ENCODE peak calls at places on chromosomes 3 and 15, in seven cellular contexts. One of them, this sample, is unnamed.

GRCh38 chr3:17631617-17632016 is 110.8 kb downstream of the TBC1D5 start:
- DNase-seq in spleen: no peak
- DNase-seq in brain microvascular endothelial cell: no peak
- DNase-seq in CD4-positive, alpha-beta T cell: no peak
- DNase-seq in heart right ventricle: no peak
- DNase-seq in psoas muscle: no peak
- DNase-seq in PC-3: no peak
- DNase-seq in this sample: no peak

GRCh38 chr15:52518972-52519371 is 9.7 kb downstream of the MYO5A start:
- DNase-seq in spleen: no peak
- DNase-seq in brain microvascular endothelial cell: no peak
- DNase-seq in CD4-positive, alpha-beta T cell: no peak
- DNase-seq in heart right ventricle: no peak
- DNase-seq in psoas muscle: no peak
- DNase-seq in PC-3: no peak
- DNase-seq in this sample: no peak

GRCh38 chr3:48543271-48543866 is 13.2 kb downstream of the PFKFB4 start:
- DNase-seq in spleen: no peak
- DNase-seq in brain microvascular endothelial cell: no peak
- DNase-seq in CD4-positive, alpha-beta T cell: no peak
- DNase-seq in heart right ventricle: peak
- DNase-seq in psoas muscle: peak
- DNase-seq in PC-3: no peak
- DNase-seq in this sample: no peak

GRCh38 chr3:30779686-30780287 is 114.7 kb downstream of the GADL1 start:
- DNase-seq in spleen: no peak
- DNase-seq in brain microvascular endothelial cell: peak
- DNase-seq in CD4-positive, alpha-beta T cell: no peak
- DNase-seq in heart right ventricle: no peak
- DNase-seq in psoas muscle: no peak
- DNase-seq in PC-3: peak
- DNase-seq in this sample: no peak

GRCh38 chr3:141412087-141412935 is 44.0 kb downstream of the ZBTB38 start:
- DNase-seq in spleen: no peak
- DNase-seq in brain microvascular endothelial cell: peak
- DNase-seq in CD4-positive, alpha-beta T cell: peak
- DNase-seq in heart right ventricle: peak
- DNase-seq in psoas muscle: no peak
- DNase-seq in PC-3: peak
- DNase-seq in this sample: peak

GRCh38 chr3:148146947-148147346 is 550.8 kb upstream of the AGTR1 start:
- DNase-seq in spleen: no peak
- DNase-seq in brain microvascular endothelial cell: peak
- DNase-seq in CD4-positive, alpha-beta T cell: no peak
- DNase-seq in heart right ventricle: no peak
- DNase-seq in psoas muscle: no peak
- DNase-seq in PC-3: peak
- DNase-seq in this sample: no peak

GRCh38 chr3:176920806-176921205 is 276.5 kb downstream of the TBL1XR1 start:
- DNase-seq in spleen: no peak
- DNase-seq in brain microvascular endothelial cell: no peak
- DNase-seq in CD4-positive, alpha-beta T cell: no peak
- DNase-seq in heart right ventricle: no peak
- DNase-seq in psoas muscle: no peak
- DNase-seq in PC-3: peak
- DNase-seq in this sample: no peak

GRCh38 chr15:71115567-71116351 is 488 bp downstream of the THSD4 start:
- DNase-seq in spleen: no peak
- DNase-seq in brain microvascular endothelial cell: peak
- DNase-seq in CD4-positive, alpha-beta T cell: no peak
- DNase-seq in heart right ventricle: peak
- DNase-seq in psoas muscle: peak
- DNase-seq in PC-3: peak
- DNase-seq in this sample: no peak

GRCh38 chr15:98666441-98666840 is 18.1 kb downstream of the IGF1R start:
- DNase-seq in spleen: no peak
- DNase-seq in brain microvascular endothelial cell: no peak
- DNase-seq in CD4-positive, alpha-beta T cell: no peak
- DNase-seq in heart right ventricle: no peak
- DNase-seq in psoas muscle: no peak
- DNase-seq in PC-3: no peak
- DNase-seq in this sample: no peak

GRCh38 chr15:100042558-100042957 is 299.2 kb downstream of the ADAMTS17 start:
- DNase-seq in spleen: no peak
- DNase-seq in brain microvascular endothelial cell: peak
- DNase-seq in CD4-positive, alpha-beta T cell: no peak
- DNase-seq in heart right ventricle: no peak
- DNase-seq in psoas muscle: no peak
- DNase-seq in PC-3: peak
- DNase-seq in this sample: no peak

GRCh38 chr15:35980719-35981118 is 434.8 kb upstream of the DPH6 start:
- DNase-seq in spleen: no peak
- DNase-seq in brain microvascular endothelial cell: no peak
- DNase-seq in CD4-positive, alpha-beta T cell: no peak
- DNase-seq in heart right ventricle: no peak
- DNase-seq in psoas muscle: no peak
- DNase-seq in PC-3: peak
- DNase-seq in this sample: no peak

GRCh38 chr3:39107056-39107873 is at the start of the genes GORASP1 and TTC21A:
- DNase-seq in spleen: peak
- DNase-seq in brain microvascular endothelial cell: peak
- DNase-seq in CD4-positive, alpha-beta T cell: peak
- DNase-seq in heart right ventricle: peak
- DNase-seq in psoas muscle: peak
- DNase-seq in PC-3: peak
- DNase-seq in this sample: peak

GRCh38 chr3:27721717-27722564 is at the start of gene EOMES:
- DNase-seq in spleen: peak
- DNase-seq in brain microvascular endothelial cell: no peak
- DNase-seq in CD4-positive, alpha-beta T cell: peak
- DNase-seq in heart right ventricle: no peak
- DNase-seq in psoas muscle: peak
- DNase-seq in PC-3: peak
- DNase-seq in this sample: peak

GRCh38 chr3:153785901-153786300 is 335.3 kb upstream of the ARHGEF26 start:
- DNase-seq in spleen: no peak
- DNase-seq in brain microvascular endothelial cell: no peak
- DNase-seq in CD4-positive, alpha-beta T cell: no peak
- DNase-seq in heart right ventricle: no peak
- DNase-seq in psoas muscle: no peak
- DNase-seq in PC-3: peak
- DNase-seq in this sample: no peak

GRCh38 chr15:90020041-90020735 is 19.1 kb downstream of the ZNF710 start:
- DNase-seq in spleen: peak
- DNase-seq in brain microvascular endothelial cell: no peak
- DNase-seq in CD4-positive, alpha-beta T cell: no peak
- DNase-seq in heart right ventricle: peak
- DNase-seq in psoas muscle: peak
- DNase-seq in PC-3: no peak
- DNase-seq in this sample: no peak

GRCh38 chr3:43879166-43879565 is 188.4 kb downstream of the ABHD5 start:
- DNase-seq in spleen: no peak
- DNase-seq in brain microvascular endothelial cell: no peak
- DNase-seq in CD4-positive, alpha-beta T cell: no peak
- DNase-seq in heart right ventricle: no peak
- DNase-seq in psoas muscle: no peak
- DNase-seq in PC-3: peak
- DNase-seq in this sample: no peak

GRCh38 chr3:12495749-12496452 is 11.6 kb downstream of the TSEN2 start:
- DNase-seq in spleen: no peak
- DNase-seq in brain microvascular endothelial cell: no peak
- DNase-seq in CD4-positive, alpha-beta T cell: no peak
- DNase-seq in heart right ventricle: no peak
- DNase-seq in psoas muscle: no peak
- DNase-seq in PC-3: no peak
- DNase-seq in this sample: no peak

GRCh38 chr3:102238362-102238761 is 196.5 kb upstream of the ZPLD1 start:
- DNase-seq in spleen: no peak
- DNase-seq in brain microvascular endothelial cell: no peak
- DNase-seq in CD4-positive, alpha-beta T cell: no peak
- DNase-seq in heart right ventricle: no peak
- DNase-seq in psoas muscle: no peak
- DNase-seq in PC-3: peak
- DNase-seq in this sample: no peak

GRCh38 chr3:46411271-46411670 is 4.2 kb downstream of the CCRL2 start:
- DNase-seq in spleen: no peak
- DNase-seq in brain microvascular endothelial cell: no peak
- DNase-seq in CD4-positive, alpha-beta T cell: no peak
- DNase-seq in heart right ventricle: no peak
- DNase-seq in psoas muscle: no peak
- DNase-seq in PC-3: peak
- DNase-seq in this sample: no peak
- TF ChIP-seq CTCF in spleen: no peak
- TF ChIP-seq CTCF in brain microvascular endothelial cell: peak
- TF ChIP-seq CTCF in CD4-positive, alpha-beta T cell: no peak
- TF ChIP-seq CTCF in heart right ventricle: no peak
- TF ChIP-seq CTCF in psoas muscle: no peak
- TF ChIP-seq CTCF in PC-3: peak
- TF ChIP-seq CTCF in this sample: no peak

GRCh38 chr15:65355173-65355982 is 22.4 kb downstream of the IGDCC3 start:
- DNase-seq in spleen: peak
- DNase-seq in brain microvascular endothelial cell: no peak
- DNase-seq in CD4-positive, alpha-beta T cell: no peak
- DNase-seq in heart right ventricle: no peak
- DNase-seq in psoas muscle: no peak
- DNase-seq in PC-3: no peak
- DNase-seq in this sample: no peak
- H3K27ac ChIP-seq in spleen: no peak
- H3K27ac ChIP-seq in brain microvascular endothelial cell: no peak
- H3K27ac ChIP-seq in CD4-positive, alpha-beta T cell: no peak
- H3K27ac ChIP-seq in heart right ventricle: no peak
- H3K27ac ChIP-seq in psoas muscle: no peak
- H3K27ac ChIP-seq in PC-3: no peak
- H3K27ac ChIP-seq in this sample: no peak

GRCh38 chr3:159266779-159267178 is 464.9 kb downstream of the MFSD1 start:
- DNase-seq in spleen: no peak
- DNase-seq in brain microvascular endothelial cell: no peak
- DNase-seq in CD4-positive, alpha-beta T cell: no peak
- DNase-seq in heart right ventricle: no peak
- DNase-seq in psoas muscle: no peak
- DNase-seq in PC-3: peak
- DNase-seq in this sample: no peak

GRCh38 chr3:159260049-159260662 is 458.3 kb downstream of the MFSD1 start:
- DNase-seq in spleen: no peak
- DNase-seq in brain microvascular endothelial cell: peak
- DNase-seq in CD4-positive, alpha-beta T cell: peak
- DNase-seq in heart right ventricle: peak
- DNase-seq in psoas muscle: no peak
- DNase-seq in PC-3: peak
- DNase-seq in this sample: no peak

GRCh38 chr3:159265705-159266104 is 463.9 kb downstream of the MFSD1 start:
- DNase-seq in spleen: no peak
- DNase-seq in brain microvascular endothelial cell: peak
- DNase-seq in CD4-positive, alpha-beta T cell: no peak
- DNase-seq in heart right ventricle: no peak
- DNase-seq in psoas muscle: no peak
- DNase-seq in PC-3: no peak
- DNase-seq in this sample: no peak

DNA sequence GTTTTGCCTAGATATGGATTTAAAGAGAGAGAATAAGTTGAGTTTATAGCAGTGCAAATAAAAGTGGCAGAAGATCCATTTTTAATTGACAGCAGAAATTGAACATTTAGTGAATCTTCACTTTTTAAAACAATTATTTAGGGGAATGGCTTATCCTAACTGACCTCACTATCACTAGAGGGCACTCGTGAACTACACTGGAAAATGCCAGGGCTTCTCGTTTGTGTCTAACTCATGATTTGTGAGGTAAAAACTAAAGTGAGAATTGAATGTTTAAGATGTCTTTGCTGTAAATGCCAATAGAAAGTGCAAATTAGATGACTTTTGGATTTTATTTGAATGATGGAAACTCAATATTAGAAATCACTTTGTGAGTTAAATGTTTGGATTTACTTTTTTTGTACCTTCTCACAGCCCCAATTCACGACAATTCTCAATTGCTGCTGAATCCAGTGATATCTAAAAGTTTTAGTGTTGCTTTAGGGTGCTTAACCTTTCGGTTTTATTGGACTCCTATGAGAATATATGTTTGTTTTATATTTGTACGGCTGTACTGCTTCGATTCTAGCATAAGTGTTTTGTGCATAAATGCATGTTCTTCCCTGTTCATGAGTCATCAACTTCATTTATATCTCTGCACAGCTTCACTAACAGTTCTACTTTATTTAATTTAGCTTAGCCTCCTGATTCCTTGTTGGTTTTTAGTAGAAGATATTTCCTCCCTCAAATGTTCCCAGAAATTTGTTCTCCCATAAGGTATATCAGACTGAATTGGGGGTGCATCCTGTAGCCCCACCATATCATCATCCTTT is 462.1 kb downstream of the MFSD1 start:
- DNase-seq in spleen: no peak
- DNase-seq in brain microvascular endothelial cell: peak
- DNase-seq in CD4-positive, alpha-beta T cell: no peak
- DNase-seq in heart right ventricle: peak
- DNase-seq in psoas muscle: no peak
- DNase-seq in PC-3: peak
- DNase-seq in this sample: no peak
- TF ChIP-seq CTCF in spleen: peak
- TF ChIP-seq CTCF in brain microvascular endothelial cell: peak
- TF ChIP-seq CTCF in CD4-positive, alpha-beta T cell: peak
- TF ChIP-seq CTCF in heart right ventricle: peak
- TF ChIP-seq CTCF in psoas muscle: peak
- TF ChIP-seq CTCF in PC-3: peak
- TF ChIP-seq CTCF in this sample: no peak

GRCh38 chr3:20250786-20251185 is 64.8 kb upstream of the SGO1 start:
- DNase-seq in spleen: no peak
- DNase-seq in brain microvascular endothelial cell: no peak
- DNase-seq in CD4-positive, alpha-beta T cell: no peak
- DNase-seq in heart right ventricle: no peak
- DNase-seq in psoas muscle: no peak
- DNase-seq in PC-3: no peak
- DNase-seq in this sample: no peak

GRCh38 chr3:20250314-20250713 is 64.3 kb upstream of the SGO1 start:
- DNase-seq in spleen: no peak
- DNase-seq in brain microvascular endothelial cell: no peak
- DNase-seq in CD4-positive, alpha-beta T cell: no peak
- DNase-seq in heart right ventricle: no peak
- DNase-seq in psoas muscle: no peak
- DNase-seq in PC-3: no peak
- DNase-seq in this sample: no peak

GRCh38 chr3:20246662-20247061 is 60.7 kb upstream of the SGO1 start:
- DNase-seq in spleen: no peak
- DNase-seq in brain microvascular endothelial cell: no peak
- DNase-seq in CD4-positive, alpha-beta T cell: no peak
- DNase-seq in heart right ventricle: no peak
- DNase-seq in psoas muscle: no peak
- DNase-seq in PC-3: no peak
- DNase-seq in this sample: no peak

GRCh38 chr3:20240154-20240883 is 54.3 kb upstream of the SGO1 start:
- DNase-seq in spleen: no peak
- DNase-seq in brain microvascular endothelial cell: no peak
- DNase-seq in CD4-positive, alpha-beta T cell: no peak
- DNase-seq in heart right ventricle: no peak
- DNase-seq in psoas muscle: no peak
- DNase-seq in PC-3: no peak
- DNase-seq in this sample: no peak

DNA sequence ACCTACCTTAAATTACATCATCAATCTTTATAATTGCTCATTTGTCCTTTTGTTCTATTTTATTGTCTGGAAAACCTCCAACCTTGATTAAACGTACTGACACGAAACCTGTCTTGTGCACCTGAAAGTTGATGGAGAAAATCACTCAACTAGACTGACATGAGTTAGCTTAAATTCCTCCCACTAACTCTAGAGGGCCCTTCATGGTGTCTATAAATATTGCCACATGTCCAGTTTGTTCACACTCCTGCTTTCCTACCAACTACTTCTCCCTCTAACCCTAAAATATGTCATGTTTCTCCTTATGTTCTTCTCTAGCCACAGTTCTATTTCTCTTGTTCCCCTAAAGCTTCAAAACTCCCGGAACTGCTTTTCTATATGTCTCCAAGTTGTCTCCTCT is 59.8 kb upstream of the SGO1 start:
- DNase-seq in spleen: no peak
- DNase-seq in brain microvascular endothelial cell: no peak
- DNase-seq in CD4-positive, alpha-beta T cell: no peak
- DNase-seq in heart right ventricle: no peak
- DNase-seq in psoas muscle: no peak
- DNase-seq in PC-3: no peak
- DNase-seq in this sample: no peak
- H3K27ac ChIP-seq in spleen: no peak
- H3K27ac ChIP-seq in brain microvascular endothelial cell: no peak
- H3K27ac ChIP-seq in CD4-positive, alpha-beta T cell: no peak
- H3K27ac ChIP-seq in heart right ventricle: no peak
- H3K27ac ChIP-seq in psoas muscle: no peak
- H3K27ac ChIP-seq in PC-3: no peak
- H3K27ac ChIP-seq in this sample: no peak